ENCODE peak calls at places on chromosomes 13 and 19, in ten cellular contexts. Q is colonic mucosa, F is kidney, I is cardiac muscle cell, Z is thoracic aorta, O is heart right ventricle, A is IMR-90, P is pancreas, W is tibial artery, H is ovary. L is an unnamed sample. For H3K9me3, the result is how much of the 10 kb centered on the place peaks cover.

GRCh38 chr19:5083547-5083965 is 114.6 kb downstream of the KDM4B start:
- DNase-seq in Q (no peak), F (no peak), I (no peak), Z (no peak), O (no peak), A (no peak), P (no peak), W (peak), H (no peak), L (no peak)

GRCh38 chr13:68160466-68160865 is 930.3 kb upstream of the PCDH9 start:
- DNase-seq in Q (no peak), F (no peak), I (no peak), Z (no peak), O (no peak), A (no peak), P (no peak), W (no peak), H (no peak), L (no peak)

GRCh38 chr19:41535029-41535622 is 40.8 kb upstream of the CEACAM21 start:
- DNase-seq in Q (no peak), F (no peak), I (no peak), Z (no peak), O (no peak), A (no peak), P (no peak), W (no peak), H (no peak), L (no peak)

GRCh38 chr13:101530293-101530692 is 77.8 kb downstream of the ITGBL1 start:
- DNase-seq in Q (no peak), F (no peak), I (no peak), Z (no peak), O (no peak), A (peak), P (no peak), W (no peak), H (no peak), L (no peak)

GRCh38 chr13:54029226-54029625 is 1000.6 kb downstream of the OLFM4 start:
- DNase-seq in Q (no peak), F (no peak), I (no peak), Z (no peak), O (no peak), A (no peak), P (no peak), W (no peak), H (no peak), L (no peak)

GRCh38 chr13:47897411-47898050 is 103.5 kb downstream of the SUCLA2 start:
- DNase-seq in Q (no peak), F (no peak), I (no peak), Z (no peak), O (no peak), A (peak), P (no peak), W (no peak), H (no peak), L (no peak)

GRCh38 chr19:35037716-35038622 is 3.6 kb upstream of the HPN start:
- DNase-seq in Q (no peak), F (no peak), I (no peak), Z (no peak), O (no peak), A (no peak), P (no peak), W (no peak), H (no peak), L (no peak)

GRCh38 chr13:110411316-110412105 is 104.4 kb downstream of the COL4A2 start:
- DNase-seq in Q (no peak), F (no peak), I (no peak), Z (no peak), O (no peak), A (no peak), P (no peak), W (no peak), H (no peak), L (no peak)

GRCh38 chr13:50991624-50992610 is 82.3 kb downstream of the RNASEH2B start:
- DNase-seq in Q (no peak), F (no peak), I (no peak), Z (no peak), O (no peak), A (no peak), P (no peak), W (no peak), H (no peak), L (no peak)

GRCh38 chr13:22173605-22174004 is 502.7 kb downstream of the FGF9 start:
- DNase-seq in Q (no peak), F (no peak), I (no peak), Z (no peak), O (no peak), A (peak), P (no peak), W (no peak), H (no peak), L (no peak)

DNA sequence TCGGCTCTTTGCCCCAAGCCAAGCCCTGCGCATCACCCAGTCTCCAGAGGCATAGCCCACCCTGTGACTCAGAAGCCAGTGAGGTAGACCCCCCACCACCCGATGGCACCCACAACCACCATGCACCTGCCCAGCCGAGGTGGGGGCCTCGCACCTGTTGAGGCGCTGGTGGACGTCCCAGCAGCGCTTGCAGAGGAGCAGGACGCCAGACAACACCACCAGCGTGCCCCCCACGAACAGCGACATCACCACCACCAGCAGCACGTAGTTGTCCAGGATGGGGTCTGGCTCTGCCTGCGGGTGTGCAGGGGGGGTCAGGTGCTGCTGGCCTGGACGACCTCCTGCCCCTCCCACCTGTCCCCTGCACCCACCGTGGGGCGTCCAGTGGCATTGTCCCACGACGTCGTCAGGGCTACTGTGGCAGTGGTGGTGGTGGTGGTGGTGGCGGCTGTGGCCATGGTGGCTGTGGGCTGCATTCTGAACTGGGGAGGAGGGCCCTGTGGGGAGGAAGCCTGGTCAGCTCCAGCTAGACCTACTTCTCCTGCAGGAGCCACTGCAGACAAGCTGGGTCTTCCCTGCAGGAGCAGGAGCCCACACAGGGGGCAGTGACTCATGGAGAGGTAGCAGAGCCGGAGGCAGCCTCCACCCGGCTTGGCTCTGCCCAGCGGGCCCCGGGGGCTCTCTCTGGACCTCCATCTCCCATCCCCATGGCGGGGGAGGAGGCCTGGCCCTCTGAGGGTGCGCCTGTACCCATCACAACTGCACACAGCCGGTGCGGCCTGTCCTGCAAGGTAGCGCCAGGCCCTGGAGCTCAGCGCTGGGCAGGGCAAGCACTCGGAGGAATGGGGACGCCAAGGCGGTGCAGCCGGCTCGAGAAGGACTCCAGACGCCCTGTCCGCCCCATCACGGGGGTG is 1.9 kb downstream of the CBARP start:
- DNase-seq in Q (no peak), F (no peak), I (no peak), Z (no peak), O (no peak), A (peak), P (no peak), W (no peak), H (no peak), L (no peak)
- TF ChIP-seq CTCF in Q (no peak), F (no peak), I (no peak), Z (no peak), O (no peak), A (no peak), P (no peak), W (no peak), H (no peak), L (no peak)

DNA sequence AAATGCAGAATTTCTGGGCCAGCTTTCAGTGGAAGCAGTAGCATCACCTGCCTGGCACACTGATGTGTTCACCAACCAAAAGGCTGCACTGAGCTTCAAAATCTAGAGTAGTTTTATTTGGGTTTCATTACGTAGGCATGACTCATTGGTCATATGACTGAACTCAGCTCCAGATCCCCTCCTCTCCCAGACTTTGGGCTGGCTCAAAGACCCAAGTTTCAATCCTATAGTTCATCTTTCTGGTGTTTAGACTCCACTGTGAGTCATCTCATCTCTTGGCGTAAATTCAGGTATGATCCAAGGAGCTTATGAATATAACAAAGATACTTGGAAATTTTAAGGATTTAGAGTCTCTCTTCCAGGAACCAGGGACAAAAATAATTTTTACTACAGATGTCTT is 17.7 kb downstream of the ZMYM5 start:
- DNase-seq in Q (peak), F (no peak), I (no peak), Z (peak), O (no peak), A (peak), P (peak), W (no peak), H (no peak), L (no peak)
- H3K9me3 ChIP-seq in Q (under half), F (under half), I (under half), Z (under half), O (under half), A (under half), P (under half), W (under half), H (under half), L (under half)

GRCh38 chr13:31703780-31704179 is 35.5 kb upstream of the RXFP2 start:
- DNase-seq in Q (no peak), F (no peak), I (no peak), Z (no peak), O (no peak), A (no peak), P (no peak), W (no peak), H (no peak), L (no peak)

GRCh38 chr13:31697290-31697689 is 42.0 kb upstream of the RXFP2 start:
- DNase-seq in Q (no peak), F (no peak), I (no peak), Z (no peak), O (no peak), A (no peak), P (no peak), W (no peak), H (no peak), L (no peak)

DNA sequence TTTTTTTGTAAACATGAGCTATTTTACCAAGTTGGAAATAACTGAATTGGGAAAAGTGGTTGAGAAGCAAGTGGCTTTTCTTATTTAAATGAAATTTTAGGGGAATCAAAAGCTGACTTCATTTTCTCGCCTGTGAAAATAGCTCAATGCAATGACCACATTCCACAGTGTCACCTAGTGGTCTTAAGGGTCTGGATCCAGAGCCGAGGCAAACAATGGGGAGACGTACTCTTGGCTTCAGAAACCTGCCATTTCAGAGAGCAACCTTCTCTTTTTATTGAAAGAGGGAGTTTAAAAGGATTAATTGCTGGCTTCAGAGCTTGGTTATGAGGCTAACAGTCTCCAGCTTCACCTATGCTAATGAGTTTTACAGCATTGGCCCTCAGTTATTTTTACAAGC is 39.7 kb upstream of the RXFP2 start:
- DNase-seq in Q (no peak), F (no peak), I (peak), Z (no peak), O (no peak), A (no peak), P (no peak), W (no peak), H (no peak), L (no peak)
- TF ChIP-seq CTCF in Q (no peak), F (no peak), I (peak), Z (no peak), O (peak), A (no peak), P (no peak), W (no peak), H (no peak), L (no peak)

DNA sequence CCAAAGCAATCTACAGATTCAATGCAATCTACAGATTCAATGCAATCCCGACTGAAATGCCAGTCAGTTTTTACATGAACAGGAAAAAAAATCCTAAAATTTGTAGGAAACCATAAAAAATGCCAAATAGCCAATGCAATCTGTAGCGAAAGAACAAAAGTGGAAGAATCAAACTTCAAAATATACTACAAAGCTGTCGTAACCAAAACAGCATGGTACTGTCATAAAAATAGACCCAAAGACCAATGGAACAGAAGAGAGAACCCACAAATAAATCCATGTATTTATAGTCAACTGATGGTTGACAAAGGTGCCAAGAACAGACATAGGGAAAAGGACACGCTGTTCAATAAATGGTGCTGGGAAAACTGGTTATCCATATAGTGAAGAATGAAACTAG is 17.7 kb downstream of the ZNF829 start:
- DNase-seq in Q (no peak), F (no peak), I (no peak), Z (no peak), O (no peak), A (no peak), P (no peak), W (no peak), H (no peak), L (no peak)
- H3K9me3 ChIP-seq in Q (under half), F (half or more), I (under half), Z (half or more), O (half or more), A (half or more), P (under half), W (half or more), H (half or more), L (half or more)

DNA sequence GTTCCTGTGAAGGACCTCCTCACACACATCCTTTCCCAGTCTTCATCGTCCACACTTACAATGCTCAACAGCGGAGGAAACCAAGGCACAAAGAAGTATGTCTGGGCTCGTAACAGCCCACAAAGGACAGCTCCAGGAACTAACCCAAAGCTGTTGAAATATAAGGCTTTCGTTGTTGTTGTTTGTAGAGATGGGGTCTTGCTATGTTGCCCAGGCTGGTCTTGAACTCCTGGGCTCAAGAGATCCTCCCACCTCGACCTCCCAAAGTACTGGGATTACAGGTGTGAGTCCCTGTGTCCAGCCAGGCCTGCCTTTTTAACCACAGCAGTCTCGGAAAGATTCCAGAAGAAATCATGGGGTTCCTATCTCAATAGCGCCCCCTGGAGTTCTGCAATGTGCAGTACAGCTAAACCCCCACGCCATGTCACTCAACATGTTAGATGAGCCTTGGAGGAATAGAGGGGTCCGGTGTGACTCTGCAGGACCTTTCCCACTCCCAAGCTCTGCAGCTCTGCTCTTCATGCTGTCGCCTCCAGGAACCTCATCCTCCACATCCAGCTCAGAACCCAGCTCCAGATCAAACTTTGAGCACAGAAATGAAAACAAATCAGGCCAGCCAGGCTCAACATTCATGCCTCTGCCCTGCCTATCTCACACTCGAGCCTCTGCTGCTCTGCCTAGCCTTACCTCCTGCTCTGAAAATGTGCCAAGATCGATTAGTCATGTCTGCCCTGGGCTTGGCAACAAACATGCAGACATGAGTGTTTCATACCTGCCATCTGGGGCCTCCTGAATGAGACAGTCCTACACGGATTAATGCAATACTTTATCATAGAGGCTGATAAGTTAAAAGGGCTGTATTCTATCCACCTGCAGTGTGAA is 7.5 kb downstream of the PLA2G4C start:
- DNase-seq in Q (peak), F (no peak), I (peak), Z (no peak), O (no peak), A (peak), P (no peak), W (no peak), H (no peak), L (no peak)
- TF ChIP-seq CTCF in Q (peak), F (peak), I (peak), Z (peak), O (peak), A (peak), P (peak), W (peak), H (no peak), L (peak)

L was measured in CD8-positive, alpha-beta T cell.